ENCODE peak calls at places on chromosomes 1 and 21, in four cellular contexts. Q is astrocyte, Z is neural progenitor cell, S is PC-3. X is an unnamed sample.

GRCh38 chr1:84997667-84998600 is 1.0 kb upstream of the MCOLN2 start:
- DNase-seq in Q (peak), Z (peak), S (peak), X (peak)

GRCh38 chr1:23167353-23168078 is 1.1 kb downstream of the LUZP1 start:
- DNase-seq in Q (peak), Z (peak), S (peak), X (peak)

GRCh38 chr21:27721675-27722074 is 754.8 kb upstream of the ADAMTS5 start:
- DNase-seq in Q (no peak), Z (no peak), S (no peak), X (no peak)

GRCh38 chr1:185694081-185694480 is 40.1 kb upstream of the HMCN1 start:
- DNase-seq in Q (no peak), Z (no peak), S (no peak), X (peak)

GRCh38 chr1:238377280-238377919 is 486.7 kb upstream of the ZP4 start:
- DNase-seq in Q (no peak), Z (peak), S (no peak), X (no peak)

GRCh38 chr1:29688477-29689365 is 452.4 kb downstream of the PTPRU start:
- DNase-seq in Q (peak), Z (no peak), S (peak), X (peak)

GRCh38 chr1:153292740-153293479 is 19.8 kb downstream of the PGLYRP3 start:
- DNase-seq in Q (no peak), Z (no peak), S (no peak), X (no peak)

GRCh38 chr1:186566140-186566850 is 105.4 kb upstream of the PDC start:
- DNase-seq in Q (peak), Z (no peak), S (peak), X (peak)

GRCh38 chr1:27726173-27726793 is 522 bp downstream of the FAM76A start:
- DNase-seq in Q (peak), Z (peak), S (peak), X (peak)

GRCh38 chr21:21200103-21200938 is 202.1 kb downstream of the NCAM2 start:
- DNase-seq in Q (peak), Z (no peak), S (peak), X (peak)

GRCh38 chr1:109198043-109198695 is 15.5 kb upstream of the SARS1 start:
- DNase-seq in Q (peak), Z (no peak), S (peak), X (peak)

GRCh38 chr1:204150702-204151561 is 912 bp downstream of the ETNK2 start:
- DNase-seq in Q (no peak), Z (peak), S (no peak), X (no peak)
- H3K9ac ChIP-seq in Q (peak), Z (no peak), S (peak), X (no peak)

GRCh38 chr1:102790997-102791396 is 317.3 kb downstream of the COL11A1 start:
- DNase-seq in Q (no peak), Z (no peak), S (peak), X (peak)
- TF ChIP-seq CTCF in Q (peak), Z (peak), S (no peak), X (peak)

GRCh38 chr21:41786521-41786987 is 19.7 kb upstream of the RIPK4 start:
- DNase-seq in Q (peak), Z (no peak), S (peak), X (peak)
- H3K9ac ChIP-seq in Q (no peak), Z (no peak), S (peak), X (no peak)

DNA sequence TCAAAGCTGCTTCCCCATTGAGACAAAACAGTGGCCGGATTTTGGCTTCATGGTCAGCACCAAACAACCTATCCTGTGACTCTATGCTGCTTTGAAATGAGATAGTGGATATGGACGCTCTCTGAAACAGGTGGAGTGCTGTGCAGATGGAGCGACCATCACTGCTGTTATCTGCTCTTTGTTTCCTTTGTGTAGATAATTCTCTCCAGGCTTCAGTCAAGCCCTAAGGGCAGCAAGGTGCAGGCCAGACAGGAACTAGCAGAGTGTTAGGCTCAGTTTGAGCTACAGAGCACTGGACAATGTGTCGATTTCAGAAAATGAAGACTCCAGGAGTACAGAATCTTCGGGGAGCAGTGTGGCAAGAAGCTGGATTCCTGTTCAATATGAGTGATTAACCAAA is 4.8 kb upstream of the IRF6 start:
- DNase-seq in Q (no peak), Z (no peak), S (no peak), X (no peak)
- TF ChIP-seq CTCF in Q (no peak), Z (no peak), S (no peak), X (no peak)

GRCh38 chr21:46055863-46056281 is 42.0 kb upstream of the COL6A2 start:
- DNase-seq in Q (peak), Z (no peak), S (no peak), X (peak)
- H3K9ac ChIP-seq in Q (peak), Z (no peak), S (no peak), X (peak)

GRCh38 chr1:204600968-204601367 is 84.6 kb downstream of the LRRN2 start:
- DNase-seq in Q (no peak), Z (no peak), S (no peak), X (no peak)
- TF ChIP-seq CTCF in Q (no peak), Z (peak), S (peak), X (no peak)

DNA sequence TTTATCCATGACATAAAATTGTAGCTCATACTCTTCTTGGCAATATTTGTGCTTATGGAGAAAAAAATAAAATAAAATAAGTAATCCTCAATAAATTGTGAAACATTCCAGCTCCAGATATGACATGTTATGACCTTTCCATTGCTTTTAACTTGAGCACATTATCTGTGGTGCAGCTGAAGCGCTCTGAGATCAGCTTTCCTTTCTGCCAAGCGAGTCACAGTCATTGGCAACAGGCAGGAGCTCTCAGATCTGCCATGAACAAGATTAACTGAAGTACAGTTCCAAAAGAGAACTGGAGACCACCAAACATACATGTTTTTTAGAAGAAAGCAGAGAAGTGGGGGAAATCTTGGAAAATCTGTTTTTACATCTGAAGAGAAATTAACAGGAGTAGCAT is 89.2 kb upstream of the DSCAM start:
- DNase-seq in Q (no peak), Z (no peak), S (no peak), X (no peak)
- H3K9ac ChIP-seq in Q (no peak), Z (no peak), S (no peak), X (no peak)